ENCODE peak calls at places on chromosome 10, in seven cellular contexts. M is cardiac muscle cell, E is spleen, U is mucosa of descending colon, V is astrocyte of the spinal cord, K is right cardiac atrium, X is body of pancreas. C is an unnamed sample.

GRCh38 chr10:86693721-86694369 is 25.5 kb downstream of the LDB3 start:
- DNase-seq in K (peak), V (peak), M (no peak), E (no peak), U (no peak), X (peak), C (peak)

GRCh38 chr10:77869626-77870420 is 56.7 kb downstream of the DLG5 start:
- DNase-seq in U (no peak), M (no peak), V (peak), X (no peak), E (no peak), K (no peak), C (no peak)

GRCh38 chr10:101561068-101561915 is 26.8 kb downstream of the POLL start:
- DNase-seq in E (no peak), K (no peak), X (no peak), V (no peak), U (no peak), M (no peak), C (no peak)

GRCh38 chr10:113753020-113753692 is 1.7 kb downstream of the PLEKHS1 start:
- DNase-seq in M (no peak), V (no peak), K (no peak), E (no peak), X (peak), U (peak), C (peak)

GRCh38 chr10:34696423-34696822 is 118.7 kb downstream of the PARD3 start:
- DNase-seq in K (no peak), E (no peak), X (no peak), U (no peak), M (no peak), V (peak), C (peak)

GRCh38 chr10:104209575-104210198 is 22.5 kb downstream of the CFAP43 start:
- DNase-seq in M (peak), V (peak), U (no peak), X (peak), K (no peak), E (no peak), C (peak)

GRCh38 chr10:22997102-22997501 is 69.2 kb downstream of the ARMC3 start:
- DNase-seq in V (peak), E (no peak), K (no peak), U (no peak), M (peak), X (no peak), C (no peak)

GRCh38 chr10:99631496-99631895 is 11.3 kb upstream of the SLC25A28 start:
- DNase-seq in M (no peak), K (no peak), U (no peak), E (no peak), X (no peak), V (no peak), C (no peak)

GRCh38 chr10:48943096-48943495 is 3.5 kb upstream of the LRRC18 start:
- DNase-seq in E (no peak), M (no peak), K (no peak), V (no peak), U (no peak), X (no peak), C (no peak)

GRCh38 chr10:70528726-70529362 is 50.3 kb downstream of the PALD1 start:
- DNase-seq in X (no peak), V (peak), U (no peak), K (peak), E (no peak), M (peak), C (peak)

GRCh38 chr10:79446451-79447020 is 1.1 kb upstream of the ZCCHC24 start:
- DNase-seq in U (peak), E (peak), X (peak), K (peak), V (no peak), M (peak), C (peak)

GRCh38 chr10:86255405-86256251 is 111.0 kb downstream of the GRID1 start:
- DNase-seq in X (no peak), U (no peak), M (no peak), K (no peak), V (no peak), E (peak), C (no peak)

GRCh38 chr10:3812141-3812540 is 27.1 kb upstream of the KLF6 start:
- DNase-seq in U (no peak), X (no peak), V (no peak), E (no peak), M (no peak), K (no peak), C (no peak)

GRCh38 chr10:42638821-42639270 is 476 bp upstream of the ZNF33B start:
- DNase-seq in K (no peak), M (no peak), E (no peak), V (no peak), U (no peak), X (no peak), C (no peak)

GRCh38 chr10:68087338-68088029 is 12.4 kb upstream of the HERC4 start:
- DNase-seq in V (no peak), U (no peak), K (peak), E (no peak), X (no peak), M (no peak), C (no peak)

GRCh38 chr10:118394557-118395194 is 52.6 kb upstream of the FAM204A start:
- DNase-seq in U (no peak), V (no peak), M (no peak), E (no peak), X (no peak), K (no peak), C (peak)

GRCh38 chr10:126331101-126331500 is 57.2 kb downstream of the ADAM12 start:
- DNase-seq in V (peak), M (no peak), K (no peak), X (no peak), E (no peak), U (no peak), C (no peak)

GRCh38 chr10:97067716-97068391 is 117.9 kb downstream of the SLIT1 start:
- DNase-seq in X (no peak), K (no peak), U (no peak), E (peak), V (no peak), M (no peak), C (no peak)

GRCh38 chr10:62790571-62790970 is 13.9 kb upstream of the ADO start:
- DNase-seq in U (no peak), E (no peak), X (no peak), V (no peak), M (no peak), K (no peak), C (no peak)

GRCh38 chr10:44913312-44914079 is 2.4 kb downstream of the TMEM72 start:
- DNase-seq in M (peak), K (no peak), E (no peak), V (no peak), X (no peak), U (no peak), C (no peak)

GRCh38 chr10:125102216-125102615 is 58.1 kb downstream of the CTBP2 start:
- DNase-seq in K (peak), E (peak), V (peak), U (no peak), X (no peak), M (no peak), C (peak)

GRCh38 chr10:43942096-43942885 is 293.6 kb upstream of the ZNF32 start:
- DNase-seq in M (peak), E (peak), K (no peak), V (no peak), U (no peak), X (no peak), C (no peak)

GRCh38 chr10:118314882-118315281 is 27.2 kb downstream of the FAM204A start:
- DNase-seq in X (no peak), E (no peak), V (no peak), U (no peak), K (no peak), M (no peak), C (no peak)

GRCh38 chr10:78623577-78624215 is 445.1 kb upstream of the ZMIZ1 start:
- DNase-seq in M (peak), E (no peak), V (peak), U (no peak), X (peak), K (no peak), C (peak)

GRCh38 chr10:98886686-98887085 is 349.0 kb downstream of the HPSE2 start:
- DNase-seq in M (no peak), X (no peak), K (no peak), E (no peak), U (no peak), V (no peak), C (no peak)

GRCh38 chr10:107894521-107894920 is 730.0 kb upstream of the SORCS1 start:
- DNase-seq in E (no peak), X (no peak), M (no peak), K (no peak), U (no peak), V (no peak), C (no peak)

GRCh38 chr10:32971536-32972091 is 13.6 kb upstream of the ITGB1 start:
- DNase-seq in U (no peak), X (peak), K (no peak), E (no peak), V (no peak), M (peak), C (peak)

GRCh38 chr10:28694530-28694929 is 17.2 kb downstream of the BAMBI start:
- DNase-seq in V (no peak), X (no peak), M (no peak), E (no peak), U (no peak), K (no peak), C (no peak)

GRCh38 chr10:112949128-112949823 is 771 bp upstream of the TCF7L2 start:
- DNase-seq in V (peak), M (no peak), X (no peak), K (no peak), U (no peak), E (no peak), C (peak)

GRCh38 chr10:70672993-70673928 is 955 bp downstream of the ADAMTS14 start:
- DNase-seq in X (no peak), V (peak), U (no peak), K (peak), E (no peak), M (no peak), C (no peak)

GRCh38 chr10:86179961-86180360 is 186.6 kb downstream of the GRID1 start:
- DNase-seq in X (no peak), E (peak), U (no peak), K (no peak), M (no peak), V (no peak), C (no peak)

GRCh38 chr10:58237014-58237830 is 30.5 kb downstream of the IPMK start:
- DNase-seq in X (no peak), U (no peak), M (no peak), K (no peak), E (no peak), V (peak), C (no peak)

GRCh38 chr10:69635428-69636272 is 5.6 kb downstream of the FAM241B start:
- DNase-seq in X (no peak), U (no peak), K (no peak), M (no peak), E (peak), V (no peak), C (no peak)

GRCh38 chr10:88386204-88386877 is 196.8 kb downstream of the RNLS start:
- DNase-seq in K (no peak), U (no peak), E (no peak), V (peak), X (peak), M (no peak), C (peak)
- H3K4me3 ChIP-seq in K (peak), U (no peak), E (peak), V (no peak), X (no peak), M (no peak), C (peak)

DNA sequence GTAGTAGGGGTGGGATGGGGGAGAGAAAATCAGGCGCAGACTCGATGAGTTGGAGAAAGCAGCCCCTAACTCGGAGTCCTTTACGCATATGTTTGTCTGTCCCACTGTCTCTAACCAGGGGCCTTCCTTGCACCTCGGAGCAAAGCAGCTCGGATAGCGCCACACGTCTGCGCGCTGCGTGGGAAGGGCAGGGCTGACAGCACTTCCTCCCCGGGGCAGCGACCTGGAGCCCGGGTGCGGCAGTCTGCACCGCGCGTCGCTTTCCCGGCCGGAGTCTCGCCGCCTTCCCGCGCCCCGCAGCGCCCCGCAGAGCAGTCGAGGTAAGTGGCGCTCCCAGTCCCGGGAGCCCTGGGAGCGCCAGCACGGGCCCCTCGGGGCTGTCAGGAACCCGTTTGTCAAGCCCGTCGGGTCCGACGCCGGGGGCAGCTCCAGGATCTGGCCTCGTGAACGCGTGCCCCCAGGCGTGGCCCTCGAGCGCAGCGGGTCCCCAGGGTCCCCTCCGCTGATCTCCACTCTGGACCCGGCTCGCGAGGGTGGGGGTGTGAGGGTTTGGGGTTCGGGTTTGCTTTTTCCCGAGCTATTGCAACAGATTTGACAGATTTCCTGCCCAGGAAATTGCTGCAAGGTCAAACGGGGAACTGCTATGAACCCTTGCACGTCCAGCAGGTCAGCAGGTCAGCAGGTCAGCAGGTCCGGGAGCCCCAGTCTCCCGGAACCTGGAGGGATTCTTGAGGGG is 561 bp downstream of the APBB1IP start:
- DNase-seq in M (peak), K (peak), E (peak), U (peak), X (no peak), V (no peak), C (peak)
- H3K4me3 ChIP-seq in M (no peak), K (peak), E (peak), U (no peak), X (no peak), V (peak), C (peak)

GRCh38 chr10:29956335-29956924 is 103.0 kb downstream of the JCAD start:
- DNase-seq in E (no peak), K (no peak), X (no peak), M (no peak), U (no peak), V (no peak), C (peak)
- H3K4me3 ChIP-seq in E (no peak), K (no peak), X (no peak), M (no peak), U (no peak), V (no peak), C (no peak)

GRCh38 chr10:123994417-123995081 is 98.8 kb downstream of the CHST15 start:
- DNase-seq in V (peak), K (peak), X (peak), U (peak), E (peak), M (peak), C (peak)
- H3K4me3 ChIP-seq in V (peak), K (no peak), X (no peak), U (no peak), E (peak), M (no peak), C (no peak)

DNA sequence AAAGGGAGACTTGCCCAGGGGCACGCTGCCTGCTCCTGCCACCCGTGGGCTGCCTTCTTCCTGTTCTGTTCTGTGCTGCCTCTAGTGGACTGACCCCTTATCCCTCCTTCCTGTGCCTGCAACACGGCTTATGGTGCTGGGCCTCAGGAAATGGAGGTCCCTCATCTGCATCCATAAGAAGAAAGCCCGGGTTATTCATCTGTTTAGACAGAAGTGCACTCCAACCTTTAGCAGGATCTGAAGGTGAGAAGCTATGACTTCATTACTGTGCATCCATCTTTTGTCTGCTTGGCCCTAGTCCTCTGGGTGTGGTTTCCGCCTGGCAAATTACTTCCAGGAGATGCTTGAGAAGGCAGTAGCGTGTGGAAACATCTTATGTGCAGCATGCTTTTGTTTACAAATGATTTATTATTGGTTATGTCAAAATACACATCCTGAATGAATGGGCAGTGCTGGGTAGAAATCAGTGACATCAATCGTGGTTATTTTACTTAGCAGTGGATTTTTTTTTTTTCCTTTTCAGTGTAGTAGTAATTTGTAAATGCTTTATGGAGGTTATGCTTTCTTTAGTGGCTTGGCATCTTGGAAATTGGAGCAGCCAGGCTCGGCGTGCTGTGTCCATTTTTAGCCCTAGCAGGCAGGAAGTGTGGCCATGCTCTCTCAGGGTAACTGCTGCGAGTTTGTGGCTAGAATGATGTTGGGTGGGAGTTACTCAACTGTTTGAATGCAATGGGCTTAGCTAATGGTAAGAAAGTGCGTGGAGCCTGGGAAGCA is 12.7 kb downstream of the PTPRE start:
- DNase-seq in U (no peak), M (no peak), K (no peak), E (no peak), X (no peak), V (peak), C (no peak)
- H3K4me3 ChIP-seq in U (no peak), M (no peak), K (no peak), E (no peak), X (no peak), V (no peak), C (no peak)

GRCh38 chr10:5078781-5079180 is 15.4 kb upstream of the AKR1C3 start:
- DNase-seq in V (no peak), X (peak), E (no peak), U (no peak), K (no peak), M (no peak), C (peak)
- H3K4me3 ChIP-seq in V (no peak), X (no peak), E (no peak), U (no peak), K (no peak), M (no peak), C (no peak)

GRCh38 chr10:132187421-132188138 is 832 bp downstream of the DPYSL4 start:
- DNase-seq in K (peak), U (no peak), V (no peak), X (no peak), M (peak), E (no peak), C (no peak)

GRCh38 chr10:132184816-132185593 is 1.7 kb upstream of the DPYSL4 start:
- DNase-seq in M (no peak), K (no peak), U (no peak), E (peak), V (no peak), X (no peak), C (no peak)

GRCh38 chr10:132188331-132188730 is 1.6 kb downstream of the DPYSL4 start:
- DNase-seq in X (no peak), K (peak), V (no peak), M (no peak), U (no peak), E (no peak), C (no peak)

GRCh38 chr10:132186488-132187413 is at the start of gene DPYSL4:
- DNase-seq in M (peak), E (no peak), X (no peak), K (peak), V (no peak), U (no peak), C (no peak)

GRCh38 chr10:132185601-132186487 is 904 bp upstream of the DPYSL4 start:
- DNase-seq in V (peak), E (no peak), U (peak), M (peak), X (peak), K (peak), C (peak)
- H3K4me3 ChIP-seq in V (no peak), E (peak), U (no peak), M (peak), X (no peak), K (peak), C (peak)

DNA sequence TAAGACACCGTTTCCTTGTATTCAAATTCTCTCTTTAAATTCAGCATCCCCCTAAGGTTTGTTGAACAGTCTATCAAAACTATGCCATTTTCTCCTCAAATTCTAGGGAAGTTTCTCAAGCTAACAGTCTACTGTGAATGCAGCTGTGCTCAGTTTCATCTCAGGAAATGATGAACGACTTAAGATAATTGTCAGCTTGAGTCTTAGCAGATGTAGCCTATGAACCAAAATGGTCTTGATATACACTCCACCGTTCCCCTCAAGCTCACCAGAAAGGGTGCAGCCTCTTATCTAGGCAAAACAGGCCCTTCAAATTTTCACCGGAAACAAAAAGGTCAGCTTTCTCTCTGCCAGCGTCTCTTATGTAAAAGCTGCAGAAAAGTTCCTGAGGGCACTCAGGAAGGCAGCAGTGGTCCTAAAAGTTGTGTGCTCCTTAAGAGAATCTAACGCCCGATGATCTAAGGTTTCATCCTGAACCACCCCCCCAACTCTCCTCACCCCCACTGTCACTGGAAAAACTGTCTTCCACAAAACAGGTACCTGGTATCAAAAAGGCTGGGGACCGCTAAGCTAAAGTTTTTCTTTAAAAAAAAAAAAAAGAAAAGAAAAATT is 2.1 kb downstream of the DNAJC9 start:
- DNase-seq in X (no peak), U (no peak), E (no peak), M (no peak), K (no peak), V (no peak), C (no peak)
- H3K4me3 ChIP-seq in X (no peak), U (no peak), E (peak), M (peak), K (no peak), V (peak), C (no peak)

GRCh38 chr10:102681696-102682095 is 32.5 kb downstream of the ARL3 start:
- DNase-seq in E (no peak), K (no peak), V (no peak), M (no peak), X (no peak), U (no peak), C (no peak)

GRCh38 chr10:102676916-102677315 is 32.6 kb downstream of the TRIM8 start:
- DNase-seq in E (no peak), U (no peak), X (no peak), M (no peak), V (no peak), K (no peak), C (no peak)

GRCh38 chr10:102677736-102678354 is 33.6 kb downstream of the TRIM8 start:
- DNase-seq in E (no peak), M (no peak), X (no peak), K (no peak), U (no peak), V (no peak), C (no peak)

GRCh38 chr10:102675887-102676616 is 31.8 kb downstream of the TRIM8 start:
- DNase-seq in X (no peak), K (no peak), U (no peak), V (peak), E (no peak), M (no peak), C (no peak)

GRCh38 chr10:102678842-102679289 is 34.6 kb downstream of the TRIM8 start:
- DNase-seq in E (peak), V (peak), U (peak), K (peak), X (peak), M (peak), C (peak)
- H3K4me3 ChIP-seq in E (no peak), V (no peak), U (no peak), K (no peak), X (no peak), M (no peak), C (no peak)

C was measured in small intestine.